ENCODE peak calls at places on chromosomes 3 and 15, in seven cellular contexts. I is H9, P is H1, M is neuronal stem cell, D is IMR-90, U is mesendoderm, Q is trophoblast cell. A is an unnamed sample.

GRCh38 chr3:4981688-4982494 is 2.7 kb downstream of the BHLHE40 start:
- DNase-seq in U (peak), I (no peak), M (no peak), Q (peak), D (peak), P (no peak), A (peak)

GRCh38 chr15:60477991-60478632 is 830 bp downstream of the ICE2 start:
- DNase-seq in D (peak), P (no peak), M (no peak), U (peak), I (no peak), Q (peak), A (peak)

GRCh38 chr15:35141743-35142356 is 56.8 kb upstream of the NANOGP8 start:
- DNase-seq in P (no peak), D (peak), U (no peak), M (no peak), Q (peak), I (no peak), A (peak)

GRCh38 chr15:101003076-101003475 is 83.9 kb downstream of the LRRK1 start:
- DNase-seq in I (no peak), M (no peak), Q (no peak), D (no peak), P (no peak), U (no peak), A (no peak)

GRCh38 chr15:74451861-74452835 is 8.8 kb downstream of the UBL7 start:
- DNase-seq in D (no peak), I (no peak), P (no peak), U (peak), M (no peak), Q (peak), A (no peak)

GRCh38 chr3:54243262-54243931 is 121.0 kb downstream of the CACNA2D3 start:
- DNase-seq in P (no peak), D (no peak), Q (peak), U (no peak), M (no peak), I (no peak), A (no peak)

GRCh38 chr3:121626495-121626894 is 33.3 kb downstream of the FBXO40 start:
- DNase-seq in U (no peak), M (no peak), Q (no peak), I (no peak), D (no peak), P (no peak), A (no peak)

GRCh38 chr15:31327674-31328424 is 1.2 kb downstream of the KLF13 start:
- DNase-seq in U (peak), P (no peak), Q (peak), M (no peak), I (no peak), D (peak), A (peak)

GRCh38 chr3:127360647-127361046 is 72.8 kb upstream of the PRR20G start:
- DNase-seq in M (no peak), D (no peak), Q (no peak), P (no peak), I (no peak), U (no peak), A (no peak)

GRCh38 chr15:93759626-93760025 is 471.7 kb upstream of the MCTP2 start:
- DNase-seq in P (no peak), Q (peak), U (no peak), I (no peak), M (no peak), D (no peak), A (no peak)

GRCh38 chr15:70164910-70165791 is 67.4 kb upstream of the TLE3 start:
- DNase-seq in Q (no peak), P (no peak), M (no peak), U (peak), I (no peak), D (no peak), A (peak)

GRCh38 chr15:69893863-69894262 is 203.9 kb downstream of the TLE3 start:
- DNase-seq in D (peak), M (no peak), P (no peak), I (no peak), U (peak), Q (peak), A (peak)

GRCh38 chr15:70559223-70559823 is 204.0 kb downstream of the UACA start:
- DNase-seq in D (peak), U (no peak), M (no peak), Q (peak), P (no peak), I (peak), A (peak)

GRCh38 chr15:86877171-86877631 is 797.5 kb downstream of the AGBL1 start:
- DNase-seq in U (peak), D (no peak), M (no peak), P (no peak), Q (peak), I (no peak), A (no peak)

GRCh38 chr15:29270169-29270955 is 740 bp upstream of the NSMCE3 start:
- DNase-seq in I (no peak), Q (peak), D (peak), U (no peak), P (no peak), M (no peak), A (peak)

GRCh38 chr3:180911876-180912303 is 580 bp upstream of the FXR1 start:
- DNase-seq in U (no peak), I (no peak), Q (no peak), M (no peak), P (no peak), D (no peak), A (no peak)

GRCh38 chr15:85504739-85505676 is 124.6 kb downstream of the AKAP13 start:
- DNase-seq in P (no peak), M (peak), U (peak), D (peak), Q (peak), I (no peak), A (peak)

GRCh38 chr3:43418601-43419272 is 132.4 kb downstream of the SNRK start:
- DNase-seq in D (peak), Q (no peak), M (no peak), P (no peak), U (no peak), I (no peak), A (no peak)

GRCh38 chr3:159828542-159828943 is 160.1 kb upstream of the IL12A start:
- DNase-seq in P (no peak), Q (peak), U (peak), D (peak), I (no peak), M (no peak), A (peak)

GRCh38 chr3:44442591-44443309 is 34.7 kb downstream of the ZNF445 start:
- DNase-seq in M (no peak), D (no peak), U (no peak), Q (no peak), I (no peak), P (no peak), A (no peak)

GRCh38 chr15:73677146-73677607 is 7.0 kb upstream of the CD276 start:
- DNase-seq in I (peak), Q (peak), P (no peak), U (peak), D (peak), M (peak), A (peak)

GRCh38 chr3:15982667-15983145 is 184.9 kb upstream of the ANKRD28 start:
- DNase-seq in D (peak), U (no peak), I (no peak), Q (peak), P (no peak), M (peak), A (peak)

GRCh38 chr3:197331131-197331530 is 32.7 kb upstream of the DLG1 start:
- DNase-seq in D (no peak), U (peak), M (no peak), Q (no peak), P (no peak), I (no peak), A (no peak)

GRCh38 chr3:42020681-42021307 is 58.9 kb upstream of the ULK4 start:
- DNase-seq in I (no peak), M (no peak), Q (peak), P (no peak), D (peak), U (no peak), A (peak)

GRCh38 chr3:11655188-11655928 is 11.6 kb upstream of the VGLL4 start:
- DNase-seq in M (no peak), D (no peak), P (no peak), I (peak), U (peak), Q (no peak), A (no peak)

GRCh38 chr3:107241217-107241616 is 136.0 kb upstream of the CCDC54 start:
- DNase-seq in U (peak), D (no peak), P (no peak), I (peak), Q (peak), M (peak), A (peak)

GRCh38 chr3:161854232-161854771 is 357.7 kb downstream of the OTOL1 start:
- DNase-seq in P (peak), U (peak), M (no peak), I (peak), D (peak), Q (peak), A (peak)

GRCh38 chr3:156792945-156793344 is 33.2 kb upstream of the LEKR1 start:
- DNase-seq in U (peak), P (no peak), Q (no peak), I (no peak), D (no peak), M (no peak), A (peak)

GRCh38 chr3:49238274-49239127 is 38.5 kb downstream of the C3orf62 start:
- DNase-seq in Q (peak), I (no peak), D (peak), P (no peak), U (no peak), M (no peak), A (peak)

GRCh38 chr15:71532994-71533393 is 277.4 kb upstream of the NR2E3 start:
- DNase-seq in M (no peak), D (no peak), P (peak), U (peak), I (peak), Q (peak), A (no peak)

GRCh38 chr3:38524141-38524739 is 28.1 kb downstream of the EXOG start:
- DNase-seq in M (no peak), D (peak), P (no peak), U (no peak), Q (peak), I (no peak), A (peak)

DNA sequence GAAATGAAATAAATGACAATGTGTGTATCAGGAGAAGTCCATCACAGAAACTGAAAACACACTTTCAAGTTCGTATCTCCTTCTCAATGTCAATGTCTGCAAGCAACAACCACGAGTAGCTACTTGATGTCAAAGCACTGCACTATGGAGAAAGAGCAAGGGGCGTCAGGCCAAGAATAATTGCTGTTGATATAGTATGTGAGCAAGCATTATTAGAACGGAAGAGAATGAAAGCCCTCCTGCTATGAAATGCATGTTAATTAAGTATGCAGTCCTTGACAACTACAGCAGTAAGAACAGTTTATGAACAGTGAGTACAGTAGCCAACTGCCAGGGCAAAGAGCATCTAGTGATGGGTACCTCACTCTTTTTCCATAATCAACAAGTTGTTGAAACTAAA is 1250.1 kb downstream of the ZPLD1 start:
- DNase-seq in U (no peak), I (no peak), D (no peak), P (no peak), M (no peak), Q (no peak), A (no peak)
- H3K23ac ChIP-seq in U (no peak), I (no peak), D (no peak), P (no peak), M (no peak), Q (no peak), A (no peak)

GRCh38 chr3:3765661-3766060 is 33.6 kb upstream of the LRRN1 start:
- DNase-seq in Q (no peak), D (no peak), I (no peak), M (no peak), U (no peak), P (no peak), A (no peak)

GRCh38 chr3:3766140-3766539 is 33.1 kb upstream of the LRRN1 start:
- DNase-seq in U (no peak), P (no peak), I (no peak), M (no peak), Q (no peak), D (no peak), A (no peak)
- H3K23ac ChIP-seq in U (no peak), P (no peak), I (no peak), M (no peak), Q (no peak), D (no peak), A (no peak)

GRCh38 chr3:141288331-141288990 is 56.8 kb downstream of the PXYLP1 start:
- DNase-seq in I (no peak), U (no peak), P (no peak), D (no peak), M (no peak), Q (no peak), A (no peak)
- H3K23ac ChIP-seq in I (no peak), U (no peak), P (no peak), D (no peak), M (no peak), Q (no peak), A (no peak)

GRCh38 chr15:66644000-66644787 is 57.8 kb upstream of the SMAD6 start:
- DNase-seq in P (no peak), Q (no peak), D (no peak), I (no peak), U (no peak), M (no peak), A (no peak)
- H3K23ac ChIP-seq in P (no peak), Q (no peak), D (peak), I (no peak), U (no peak), M (no peak), A (no peak)

GRCh38 chr3:32843504-32844321 is 25.9 kb downstream of the TRIM71 start:
- DNase-seq in Q (no peak), I (peak), U (peak), M (peak), D (no peak), P (peak), A (no peak)
- H3K23ac ChIP-seq in Q (no peak), I (no peak), U (no peak), M (no peak), D (no peak), P (no peak), A (no peak)

DNA sequence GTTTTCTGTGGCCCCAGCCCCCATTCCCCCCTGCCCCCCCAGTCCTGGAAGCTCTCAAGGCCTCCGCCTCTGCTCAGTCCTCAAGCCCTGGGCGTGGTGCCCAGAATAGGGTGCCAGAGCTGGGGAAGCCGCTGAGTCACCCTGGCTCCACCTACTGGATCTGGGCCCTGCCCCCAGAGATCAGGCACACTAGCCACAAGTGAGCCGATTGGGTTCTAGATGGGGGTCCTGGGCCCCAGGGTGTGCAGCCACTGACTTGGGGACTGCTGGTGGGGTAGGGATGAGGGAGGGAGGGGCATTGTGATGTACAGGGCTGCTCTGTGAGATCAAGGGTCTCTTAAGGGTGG is 5.7 kb downstream of the EIF4G1 start:
- DNase-seq in I (no peak), P (no peak), M (no peak), U (no peak), Q (peak), D (peak), A (peak)
- H3K23ac ChIP-seq in I (no peak), P (no peak), M (no peak), U (no peak), Q (no peak), D (no peak), A (no peak)

GRCh38 chr3:141934354-141934753 is 57.9 kb downstream of the ATP1B3 start:
- DNase-seq in M (no peak), U (no peak), D (no peak), P (no peak), Q (no peak), I (no peak), A (no peak)
- H3K23ac ChIP-seq in M (no peak), U (no peak), D (no peak), P (no peak), Q (no peak), I (no peak), A (no peak)

GRCh38 chr3:7667774-7668173 is 806.9 kb downstream of the GRM7 start:
- DNase-seq in I (no peak), U (peak), P (no peak), M (no peak), Q (no peak), D (no peak), A (no peak)

GRCh38 chr3:7669641-7670040 is 808.7 kb downstream of the GRM7 start:
- DNase-seq in I (no peak), M (no peak), D (no peak), Q (no peak), P (no peak), U (no peak), A (no peak)

GRCh38 chr3:7672124-7672523 is 811.2 kb downstream of the GRM7 start:
- DNase-seq in U (no peak), P (no peak), I (no peak), M (no peak), Q (peak), D (no peak), A (no peak)
- H3K23ac ChIP-seq in U (no peak), P (no peak), I (no peak), M (no peak), Q (no peak), D (no peak), A (no peak)

DNA sequence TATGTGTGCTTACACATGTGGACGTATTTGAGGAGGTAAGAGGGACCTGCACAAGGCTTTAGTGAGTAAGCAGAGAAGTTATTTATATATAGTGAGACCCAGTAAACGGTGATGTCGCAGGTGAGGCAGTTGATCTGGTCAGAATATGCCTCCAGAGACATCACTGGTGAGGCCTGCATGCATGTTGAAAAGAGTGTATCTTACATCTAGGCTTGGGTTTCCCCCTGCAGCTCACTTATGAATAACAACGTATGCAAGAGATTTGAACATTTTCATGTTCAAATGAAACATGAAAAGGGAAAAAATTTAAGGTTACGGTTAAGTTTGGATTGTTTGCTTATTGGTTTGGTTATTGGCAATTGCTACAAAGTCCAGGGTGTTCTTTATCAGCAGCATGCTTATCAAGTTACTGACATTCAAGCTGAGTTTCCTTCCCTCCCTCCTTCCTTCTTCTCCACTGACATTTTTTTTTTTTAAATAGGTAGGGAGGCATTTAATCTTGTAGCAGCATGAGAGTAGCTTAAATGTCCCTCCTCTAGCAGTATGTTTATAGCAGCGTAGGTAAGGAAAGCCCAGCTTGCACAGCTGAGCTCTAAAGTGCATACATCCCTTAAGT is 123.2 kb downstream of the IGF1R start:
- DNase-seq in M (no peak), P (no peak), I (no peak), Q (no peak), U (no peak), D (peak), A (no peak)
- H3K23ac ChIP-seq in M (no peak), P (no peak), I (no peak), Q (no peak), U (no peak), D (no peak), A (no peak)

DNA sequence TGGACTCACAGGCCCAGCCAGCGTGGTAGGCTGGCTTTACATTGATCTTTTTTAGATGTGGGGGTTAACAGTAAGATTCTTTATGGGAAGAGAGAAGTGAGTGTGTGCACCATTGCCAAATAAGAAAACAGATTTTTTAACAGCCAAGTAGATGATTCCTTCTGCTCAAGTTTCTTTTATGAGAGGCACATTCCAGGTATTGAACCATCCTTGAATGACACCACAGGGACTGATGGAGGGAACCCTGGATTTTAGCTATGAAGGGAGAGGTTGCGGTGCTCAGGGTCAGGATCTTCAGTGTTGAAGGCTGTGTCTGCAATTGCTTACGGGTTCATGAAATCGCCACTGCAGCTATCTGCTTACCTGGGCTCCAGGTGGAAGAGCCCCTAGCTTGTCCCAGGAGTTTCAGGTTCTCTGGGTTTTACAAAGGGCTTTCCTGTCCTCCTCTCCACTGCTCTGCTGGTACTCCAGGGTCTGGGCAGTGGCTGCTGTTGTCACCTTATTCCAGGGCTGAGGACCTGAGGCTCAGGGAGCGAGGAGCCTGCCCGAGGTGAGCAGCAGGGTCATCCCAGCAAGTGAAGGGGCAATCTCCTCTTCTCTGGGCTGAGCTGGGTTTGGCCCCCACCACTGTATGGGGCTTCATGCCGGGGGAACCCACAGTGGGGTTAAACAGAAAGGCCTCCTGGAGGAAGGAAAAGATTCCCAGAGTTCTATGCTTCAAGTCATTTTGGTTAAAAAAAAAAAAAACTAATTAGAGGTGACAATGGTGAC is 53.4 kb downstream of the SMAD6 start:
- DNase-seq in P (no peak), Q (no peak), I (no peak), U (no peak), M (no peak), D (no peak), A (no peak)
- H3K23ac ChIP-seq in P (no peak), Q (no peak), I (no peak), U (no peak), M (no peak), D (no peak), A (no peak)